ENCODE peak calls at places on chromosomes 1 and 21, in five cellular contexts. L is suprapubic skin, J is ascending aorta, H is neural progenitor cell, R is A673. O is an unnamed sample. For H3K4me1, the result is how much of the 10 kb centered on the place peaks cover.

GRCh38 chr1:67807282-67807681 is 26.0 kb downstream of the GNG12 start:
- DNase-seq in L (no peak), J (no peak), H (no peak), R (no peak), O (no peak)

GRCh38 chr1:167643471-167643870 is 13.4 kb downstream of the RCSD1 start:
- DNase-seq in L (no peak), J (no peak), H (no peak), R (no peak), O (no peak)

GRCh38 chr1:229003233-229004031 is 267.5 kb upstream of the RAB4A start:
- DNase-seq in L (no peak), J (peak), H (peak), R (no peak), O (peak)

GRCh38 chr1:87368907-87369306 is 40.2 kb downstream of the LMO4 start:
- DNase-seq in L (no peak), J (no peak), H (no peak), R (no peak), O (no peak)

GRCh38 chr1:205042911-205043806 is at the start of gene CNTN2:
- DNase-seq in L (no peak), J (no peak), H (peak), R (no peak), O (no peak)

GRCh38 chr1:113678159-113678469 is 81.2 kb downstream of the PHTF1 start:
- DNase-seq in L (no peak), J (no peak), H (no peak), R (no peak), O (no peak)

GRCh38 chr1:234918216-234918841 is 210.3 kb downstream of the TOMM20 start:
- DNase-seq in L (peak), J (peak), H (peak), R (no peak), O (peak)

GRCh38 chr1:99965646-99966375 is 4.0 kb upstream of the SLC35A3 start:
- DNase-seq in L (no peak), J (no peak), H (no peak), R (no peak), O (no peak)

GRCh38 chr1:20100632-20101355 is 18.5 kb downstream of the PLA2G2D start:
- DNase-seq in L (no peak), J (no peak), H (peak), R (peak), O (peak)

GRCh38 chr1:81149649-81150335 is 650.9 kb upstream of the ADGRL2 start:
- DNase-seq in L (no peak), J (no peak), H (no peak), R (no peak), O (no peak)

GRCh38 chr1:34342334-34342733 is 165.6 kb downstream of the C1orf94 start:
- DNase-seq in L (no peak), J (no peak), H (no peak), R (no peak), O (no peak)

GRCh38 chr1:6419803-6420593 is at the start of gene HES2:
- DNase-seq in L (no peak), J (no peak), H (peak), R (no peak), O (peak)

GRCh38 chr1:101237229-101237837 is 514 bp downstream of the S1PR1 start:
- DNase-seq in L (no peak), J (no peak), H (peak), R (peak), O (no peak)

GRCh38 chr1:202586018-202586821 is 124.0 kb downstream of the SYT2 start:
- DNase-seq in L (no peak), J (no peak), H (no peak), R (peak), O (peak)

GRCh38 chr1:156114919-156115513 is 505 bp downstream of the LMNA start:
- DNase-seq in L (no peak), J (no peak), H (peak), R (no peak), O (peak)

GRCh38 chr1:907611-908451 is 15.9 kb upstream of the SAMD11 start:
- DNase-seq in L (peak), J (peak), H (peak), R (no peak), O (peak)

GRCh38 chr1:171664976-171665375 is 12.5 kb upstream of the MYOC start:
- DNase-seq in L (no peak), J (no peak), H (no peak), R (no peak), O (no peak)

GRCh38 chr1:15997637-15998280 is 6.3 kb upstream of the SRARP start:
- DNase-seq in L (no peak), J (no peak), H (no peak), R (no peak), O (no peak)

GRCh38 chr1:41514381-41514780 is 29.9 kb upstream of the EDN2 start:
- DNase-seq in L (no peak), J (no peak), H (no peak), R (no peak), O (peak)

GRCh38 chr1:71603044-71603776 is 522.4 kb upstream of the ZRANB2 start:
- DNase-seq in L (no peak), J (no peak), H (no peak), R (no peak), O (no peak)

GRCh38 chr1:66607458-66607857 is 73.5 kb downstream of the SGIP1 start:
- DNase-seq in L (no peak), J (no peak), H (peak), R (peak), O (no peak)

GRCh38 chr1:193631306-193631705 is 444.9 kb upstream of the B3GALT2 start:
- DNase-seq in L (no peak), J (no peak), H (no peak), R (no peak), O (no peak)

GRCh38 chr21:46634966-46635323 is 529 bp upstream of the PRMT2 start:
- DNase-seq in L (no peak), J (peak), H (peak), R (peak), O (peak)
- H3K4me1 ChIP-seq in L (half or more), J (under half), H (under half), R (under half), O (under half)

GRCh38 chr1:190479028-190479427 is 1.4 kb upstream of the BRINP3 start:
- DNase-seq in L (no peak), J (no peak), H (peak), R (peak), O (no peak)

GRCh38 chr1:190477687-190478192 is at the start of gene BRINP3:
- DNase-seq in L (no peak), J (no peak), H (no peak), R (peak), O (no peak)

GRCh38 chr1:190475394-190476250 is 2.0 kb downstream of the BRINP3 start:
- DNase-seq in L (no peak), J (no peak), H (peak), R (peak), O (no peak)

GRCh38 chr1:190479537-190479936 is 1.9 kb upstream of the BRINP3 start:
- DNase-seq in L (no peak), J (no peak), H (peak), R (peak), O (no peak)

DNA sequence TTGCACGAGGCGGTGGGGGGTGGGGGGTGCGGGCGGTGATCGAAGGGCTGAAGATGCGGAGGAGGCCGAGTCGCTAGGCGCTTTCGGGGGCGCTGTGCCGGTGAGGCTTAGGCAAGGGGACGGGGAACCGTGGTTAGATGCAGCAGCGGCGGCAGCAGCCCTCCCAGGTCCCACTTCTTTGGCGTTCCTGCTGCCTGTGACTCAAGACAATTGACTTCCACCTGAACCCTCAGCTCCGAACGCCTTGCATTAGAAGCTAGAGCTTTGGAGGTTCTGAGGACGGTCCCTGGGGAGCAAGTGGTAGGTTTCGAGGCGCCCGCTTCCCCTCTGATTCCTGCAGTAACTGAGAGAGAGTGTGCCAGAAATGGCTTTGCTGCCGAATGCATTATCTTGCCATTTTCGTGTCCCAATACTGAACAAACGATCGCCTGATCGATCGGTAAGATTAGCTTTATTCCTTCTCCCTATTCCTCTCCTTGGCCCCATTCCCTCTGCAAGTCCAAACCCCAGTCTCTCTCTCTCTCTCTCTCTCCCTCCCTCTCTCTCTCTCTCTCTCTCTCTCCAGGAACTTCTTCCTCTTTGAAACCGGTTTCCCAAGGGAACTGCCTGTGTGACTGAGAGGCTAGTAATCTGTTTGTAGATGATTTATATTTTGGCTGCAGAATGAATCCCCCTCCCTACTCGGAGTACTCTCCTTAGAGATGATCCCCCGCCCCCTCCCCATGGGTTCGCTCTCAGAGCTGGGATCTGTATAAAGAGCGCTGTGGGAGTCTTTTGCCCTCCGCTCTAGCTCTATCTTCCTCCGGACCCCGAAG is 736 bp upstream of the BRINP3 start:
- DNase-seq in L (no peak), J (no peak), H (peak), R (peak), O (peak)
- H3K4me3 ChIP-seq in L (peak), J (peak), H (peak), R (peak), O (peak)

GRCh38 chr21:34981793-34982192 is 67.3 kb downstream of the RUNX1 start:
- DNase-seq in L (no peak), J (no peak), H (no peak), R (no peak), O (no peak)
- H3K4me1 ChIP-seq in L (under half), J (under half), H (under half), R (under half), O (under half)

GRCh38 chr1:44544960-44545359 is 129.3 kb downstream of the TMEM53 start:
- DNase-seq in L (peak), J (no peak), H (no peak), R (no peak), O (no peak)

GRCh38 chr1:44543064-44543815 is 131.0 kb downstream of the TMEM53 start:
- DNase-seq in L (no peak), J (no peak), H (peak), R (no peak), O (no peak)

GRCh38 chr1:44545961-44546360 is 128.3 kb downstream of the TMEM53 start:
- DNase-seq in L (no peak), J (no peak), H (no peak), R (no peak), O (no peak)

GRCh38 chr1:44542415-44543063 is 131.7 kb downstream of the TMEM53 start:
- DNase-seq in L (no peak), J (no peak), H (no peak), R (no peak), O (no peak)

DNA sequence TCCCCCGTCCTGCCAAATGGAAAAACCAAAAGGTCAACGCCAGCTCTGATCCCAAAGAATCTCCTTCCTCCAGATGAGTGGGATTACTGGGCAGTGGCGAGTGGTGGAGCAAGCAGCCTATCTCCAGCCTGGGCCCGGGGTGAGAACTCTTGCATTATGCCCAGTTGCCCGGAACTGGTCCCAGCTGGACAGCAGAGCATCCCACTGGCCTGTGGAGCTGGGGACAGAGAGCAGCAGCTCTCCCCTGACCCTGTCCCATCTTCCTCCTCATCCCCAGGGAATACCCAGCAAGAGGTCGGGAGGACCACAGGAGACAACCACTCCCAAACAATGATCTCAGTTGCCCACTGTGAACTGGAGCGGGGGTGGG is 130.5 kb downstream of the TMEM53 start:
- DNase-seq in L (peak), J (no peak), H (peak), R (no peak), O (no peak)
- H3K4me3 ChIP-seq in L (no peak), J (no peak), H (peak), R (no peak), O (no peak)

DNA sequence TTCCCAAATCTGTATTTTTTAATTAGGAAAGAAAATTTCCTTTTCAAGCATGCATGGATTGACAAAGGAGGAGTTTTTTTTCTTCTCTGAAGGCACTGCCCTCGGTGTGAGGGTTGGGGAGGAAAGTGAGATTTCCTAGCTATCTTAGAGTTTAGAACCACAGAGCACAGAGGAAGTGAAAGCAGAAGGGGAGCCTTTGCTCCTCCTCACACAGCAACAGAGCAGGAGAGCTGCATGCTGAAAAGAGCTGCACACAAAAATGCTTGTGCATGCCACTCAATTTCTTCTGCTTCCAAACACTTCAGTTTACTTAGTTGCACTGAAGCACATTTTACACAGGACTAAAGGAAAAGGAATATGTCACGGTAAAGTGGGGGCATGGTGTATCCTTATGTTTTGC is 308.1 kb downstream of the GPATCH2 start:
- DNase-seq in L (no peak), J (no peak), H (no peak), R (no peak), O (no peak)
- H3K4me1 ChIP-seq in L (under half), J (under half), H (under half), R (under half), O (under half)

GRCh38 chr1:110150330-110151174 is at the start of gene SLC6A17:
- DNase-seq in L (no peak), J (no peak), H (peak), R (peak), O (no peak)
- H3K4me3 ChIP-seq in L (peak), J (peak), H (peak), R (peak), O (no peak)